ENCODE peak calls at places on chromosomes 5 and 9, in ten cellular contexts. O is left ventricle myocardium inferior; X is transverse colon; S is substantia nigra; R is effector CD4-positive, alpha-beta T cell; V is fibroblast of villous mesenchyme; I is anterior cingulate cortex; U is GM03348; B is NCI-H2171; T is cardiac fibroblast. Z is an unnamed sample.

GRCh38 chr5:146213210-146213838 is 9.9 kb downstream of the RBM27 start:
- DNase-seq in B (no peak), T (peak), X (no peak), V (peak), R (no peak), O (no peak), I (no peak), U (no peak), S (no peak), Z (no peak)

GRCh38 chr9:93120846-93121315 is 13.2 kb downstream of the NINJ1 start:
- DNase-seq in I (no peak), X (no peak), S (no peak), O (peak), T (no peak), R (no peak), U (no peak), B (no peak), V (no peak), Z (no peak)

GRCh38 chr9:78559449-78559885 is 262.5 kb downstream of the PSAT1 start:
- DNase-seq in B (no peak), V (peak), R (no peak), S (no peak), O (no peak), X (no peak), T (peak), I (no peak), U (peak), Z (no peak)

GRCh38 chr9:15349892-15350761 is 43.1 kb upstream of the TTC39B start:
- DNase-seq in B (no peak), S (no peak), T (peak), O (no peak), V (no peak), I (no peak), X (peak), R (no peak), U (no peak), Z (no peak)

GRCh38 chr5:122124766-122125165 is 4.6 kb upstream of the ZNF474 start:
- DNase-seq in S (no peak), V (no peak), B (no peak), U (no peak), X (no peak), R (no peak), I (no peak), O (no peak), T (no peak), Z (no peak)

GRCh38 chr5:175321927-175322532 is 122.0 kb downstream of the DRD1 start:
- DNase-seq in O (no peak), I (no peak), T (peak), V (peak), R (peak), B (no peak), S (no peak), U (no peak), X (no peak), Z (peak)

GRCh38 chr5:142104491-142104890 is 4.1 kb upstream of the NDFIP1 start:
- DNase-seq in V (no peak), X (no peak), B (no peak), U (no peak), R (peak), O (no peak), I (no peak), S (no peak), T (no peak), Z (no peak)

GRCh38 chr5:107736608-107737007 is 65.9 kb upstream of the EFNA5 start:
- DNase-seq in S (no peak), V (no peak), B (no peak), U (no peak), R (no peak), I (no peak), O (no peak), T (no peak), X (no peak), Z (no peak)

GRCh38 chr9:14924821-14925220 is 14.6 kb upstream of the FREM1 start:
- DNase-seq in I (no peak), R (no peak), S (no peak), O (no peak), U (peak), T (peak), X (no peak), B (no peak), V (peak), Z (no peak)

GRCh38 chr9:70015099-70015498 is 28.5 kb upstream of the MAMDC2 start:
- DNase-seq in T (no peak), R (no peak), S (no peak), B (no peak), U (no peak), X (no peak), V (no peak), O (no peak), I (no peak), Z (no peak)

GRCh38 chr5:113345261-113345940 is 89.4 kb downstream of the TSSK1B start:
- DNase-seq in S (no peak), O (no peak), X (no peak), V (no peak), U (no peak), T (peak), R (no peak), B (no peak), I (no peak), Z (no peak)

GRCh38 chr9:135960328-135961276 is 571 bp downstream of the UBAC1 start:
- DNase-seq in X (peak), O (no peak), T (peak), R (no peak), U (peak), S (no peak), V (peak), B (no peak), I (peak), Z (no peak)

GRCh38 chr5:132839426-132840301 is 9.2 kb upstream of the SHROOM1 start:
- DNase-seq in S (no peak), V (peak), U (peak), B (no peak), O (no peak), I (no peak), T (peak), X (peak), R (no peak), Z (no peak)

GRCh38 chr5:127442085-127442484 is 75.4 kb upstream of the PRRC1 start:
- DNase-seq in T (peak), I (no peak), O (no peak), R (no peak), V (peak), U (peak), S (no peak), X (no peak), B (no peak), Z (peak)

GRCh38 chr5:116411101-116411571 is 163.5 kb downstream of the SEMA6A start:
- DNase-seq in S (peak), U (no peak), I (no peak), B (no peak), T (no peak), X (no peak), V (no peak), O (peak), R (no peak), Z (no peak)

GRCh38 chr5:59180515-59180914 is 597.6 kb downstream of the RAB3C start:
- DNase-seq in O (no peak), R (no peak), T (no peak), I (no peak), V (no peak), U (no peak), S (no peak), B (no peak), X (no peak), Z (no peak)

GRCh38 chr9:101923451-101923850 is 185.0 kb upstream of the GRIN3A start:
- DNase-seq in U (no peak), B (peak), V (no peak), T (no peak), I (no peak), O (no peak), R (no peak), S (no peak), X (no peak), Z (no peak)

GRCh38 chr9:87964826-87965225 is 9.5 kb downstream of the CDK20 start:
- DNase-seq in I (no peak), T (no peak), B (no peak), U (no peak), X (no peak), S (no peak), O (no peak), V (no peak), R (no peak), Z (no peak)

GRCh38 chr5:177100714-177101121 is 14.0 kb downstream of the FGFR4 start:
- DNase-seq in R (no peak), I (no peak), U (peak), O (no peak), T (no peak), B (no peak), S (no peak), V (no peak), X (no peak), Z (no peak)

GRCh38 chr5:6359941-6360683 is 18.2 kb downstream of the MED10 start:
- DNase-seq in X (no peak), S (no peak), V (no peak), B (no peak), U (no peak), I (no peak), T (no peak), R (no peak), O (no peak), Z (no peak)

GRCh38 chr9:116817762-116818161 is 130.7 kb downstream of the TRIM32 start:
- DNase-seq in I (no peak), B (no peak), O (no peak), R (no peak), V (no peak), U (no peak), T (no peak), X (no peak), S (no peak), Z (no peak)

GRCh38 chr9:20649381-20649780 is 27.1 kb upstream of the MLLT3 start:
- DNase-seq in I (no peak), T (peak), X (no peak), O (no peak), S (no peak), B (peak), R (no peak), U (no peak), V (no peak), Z (no peak)

GRCh38 chr9:13589044-13589737 is 309.7 kb upstream of the MPDZ start:
- DNase-seq in V (no peak), B (no peak), O (no peak), T (no peak), R (no peak), X (no peak), S (no peak), I (no peak), U (no peak), Z (no peak)

GRCh38 chr9:121277518-121278275 is 9.7 kb downstream of the GSN start:
- DNase-seq in S (no peak), V (peak), B (no peak), X (no peak), R (no peak), T (peak), I (no peak), U (peak), O (no peak), Z (no peak)

GRCh38 chr9:136700959-136701664 is 11.3 kb upstream of the DIPK1B start:
- DNase-seq in T (no peak), V (no peak), O (no peak), S (no peak), X (peak), B (no peak), I (no peak), R (peak), U (no peak), Z (no peak)

GRCh38 chr5:15489571-15490235 is 10.3 kb upstream of the FBXL7 start:
- DNase-seq in U (no peak), I (no peak), B (no peak), X (no peak), S (no peak), V (no peak), T (no peak), O (no peak), R (no peak), Z (no peak)

GRCh38 chr5:133406208-133406607 is 206.1 kb downstream of the FSTL4 start:
- DNase-seq in X (no peak), I (no peak), T (no peak), S (no peak), O (no peak), R (no peak), V (no peak), B (no peak), U (no peak), Z (no peak)

GRCh38 chr5:31604644-31605043 is 34.3 kb upstream of the PDZD2 start:
- DNase-seq in V (no peak), B (no peak), I (no peak), R (no peak), T (no peak), U (no peak), O (no peak), X (no peak), S (no peak), Z (peak)

GRCh38 chr5:113519412-113519811 is 5.9 kb downstream of the YTHDC2 start:
- DNase-seq in I (no peak), S (no peak), R (no peak), X (no peak), B (no peak), U (no peak), V (no peak), T (no peak), O (no peak), Z (no peak)

GRCh38 chr5:133249593-133249992 is 197.8 kb downstream of the HSPA4 start:
- DNase-seq in X (no peak), V (peak), I (no peak), B (no peak), O (no peak), R (no peak), S (no peak), U (no peak), T (no peak), Z (no peak)

GRCh38 chr5:153896117-153896516 is 142.6 kb downstream of the FAM114A2 start:
- DNase-seq in U (peak), V (peak), I (no peak), R (no peak), S (no peak), X (no peak), B (no peak), T (peak), O (no peak), Z (no peak)

GRCh38 chr9:128203842-128204551 is 818 bp downstream of the DNM1 start:
- DNase-seq in O (peak), B (peak), S (no peak), V (peak), R (no peak), X (no peak), T (peak), U (peak), I (no peak), Z (no peak)

GRCh38 chr9:112644449-112644965 is 73.4 kb downstream of the INIP start:
- DNase-seq in U (no peak), T (no peak), X (no peak), R (no peak), S (no peak), B (no peak), V (no peak), O (no peak), I (no peak), Z (no peak)

Z was measured in foreskin melanocyte.